ENCODE peak calls at places on chromosomes 12 and 14, in eight cellular contexts. G is ascending aorta; B is cardiac muscle cell; W is A549; H is H9; X is SJSA1; T is CD4-positive, alpha-beta T cell; L is heart right ventricle. C is an unnamed sample.

GRCh38 chr14:61213930-61214329 is 67.2 kb downstream of the TMEM30B start:
- DNase-seq in X (no peak), H (no peak), L (no peak), B (no peak), W (no peak), G (no peak), T (no peak), C (no peak)

GRCh38 chr14:71943695-71944018 is 11.4 kb downstream of the RGS6 start:
- DNase-seq in T (no peak), W (no peak), G (no peak), H (no peak), B (no peak), X (no peak), L (no peak), C (no peak)

GRCh38 chr14:90567991-90568390 is 171.2 kb downstream of the CALM1 start:
- DNase-seq in X (no peak), H (no peak), G (no peak), B (no peak), L (no peak), W (no peak), T (no peak), C (peak; percentile 62)

GRCh38 chr14:99687284-99688209 is 3.4 kb downstream of the CYP46A1 start:
- DNase-seq in B (peak; percentile 18), W (no peak), T (peak; percentile 49), G (no peak), L (no peak), H (peak; percentile 84), X (no peak), C (no peak)

GRCh38 chr12:119301367-119301766 is 33.2 kb upstream of the CCDC60 start:
- DNase-seq in L (no peak), X (no peak), W (no peak), H (no peak), B (no peak), G (no peak), T (no peak), C (no peak)

GRCh38 chr12:19706936-19707335 is 267.6 kb downstream of the AEBP2 start:
- DNase-seq in X (no peak), L (no peak), H (no peak), B (no peak), G (no peak), T (no peak), W (no peak), C (no peak)

GRCh38 chr12:106901276-106901675 is 54.4 kb upstream of the TMEM263 start:
- DNase-seq in W (no peak), G (no peak), H (no peak), T (no peak), B (no peak), X (no peak), L (no peak), C (no peak)

GRCh38 chr14:43471595-43471994 is 1035.5 kb downstream of the FSCB start:
- DNase-seq in G (no peak), L (no peak), W (no peak), T (no peak), B (no peak), X (no peak), H (no peak), C (no peak)

GRCh38 chr12:64446295-64446694 is 5.6 kb upstream of the TBK1 start:
- DNase-seq in H (no peak), B (no peak), T (no peak), G (no peak), X (no peak), L (no peak), W (no peak), C (no peak)

GRCh38 chr14:106844608-106845285 is 1318.4 kb downstream of the TMEM121 start:
- DNase-seq in B (no peak), H (no peak), T (peak; percentile 74), L (peak; percentile 68), G (no peak), W (peak; percentile 53), X (no peak), C (peak; percentile 18)

GRCh38 chr14:87944987-87945604 is 47.9 kb downstream of the GALC start:
- DNase-seq in G (no peak), L (no peak), X (no peak), W (no peak), T (no peak), H (no peak), B (peak; percentile 52), C (no peak)

GRCh38 chr14:61656341-61656740 is 39.0 kb upstream of the HIF1A start:
- DNase-seq in X (no peak), G (no peak), B (no peak), T (no peak), L (no peak), W (no peak), H (no peak), C (no peak)

GRCh38 chr14:32203928-32204357 is 874 bp upstream of the RNU6-8 start:
- DNase-seq in B (no peak), W (no peak), T (no peak), X (no peak), H (peak; percentile 27), L (no peak), G (no peak), C (no peak)

GRCh38 chr14:78405071-78405856 is 235.1 kb downstream of the NRXN3 start:
- DNase-seq in G (no peak), H (no peak), B (no peak), L (no peak), X (no peak), T (no peak), W (no peak), C (no peak)

GRCh38 chr14:58599145-58599544 is 38.6 kb upstream of the DACT1 start:
- DNase-seq in T (no peak), L (no peak), X (no peak), H (no peak), B (no peak), G (no peak), W (no peak), C (no peak)

GRCh38 chr14:35385042-35385839 is 19.3 kb downstream of the NFKBIA start:
- DNase-seq in H (no peak), X (peak; percentile 88), G (peak; percentile 45), B (peak; percentile 90), L (peak; percentile 84), W (peak; percentile 56), T (no peak), C (peak; percentile 63)

GRCh38 chr12:127539499-127539898 is 727.5 kb upstream of the TMEM132C start:
- DNase-seq in H (peak; percentile 52), W (no peak), T (no peak), L (no peak), B (no peak), G (no peak), X (no peak), C (no peak)

GRCh38 chr12:98618952-98619351 is 25.5 kb downstream of the SLC25A3 start:
- DNase-seq in T (no peak), H (no peak), L (no peak), X (no peak), G (no peak), W (no peak), B (no peak), C (no peak)

GRCh38 chr12:56042430-56043203 is 899 bp downstream of the RPS26 start:
- DNase-seq in L (no peak), X (no peak), G (no peak), H (no peak), B (no peak), T (no peak), W (no peak), C (no peak)

GRCh38 chr14:33362934-33363333 is 424.3 kb downstream of the NPAS3 start:
- DNase-seq in L (no peak), H (no peak), W (no peak), G (no peak), T (no peak), B (no peak), X (no peak), C (no peak)
- H3K27ac ChIP-seq in L (no peak overlapping the region), H (no peak overlapping the region), W (no peak overlapping the region), G (no peak overlapping the region), T (no peak overlapping the region), B (no peak overlapping the region), X (no peak overlapping the region), C (no peak overlapping the region)

GRCh38 chr14:96861568-96862310 is 64.6 kb downstream of the VRK1 start:
- DNase-seq in T (no peak), B (peak; percentile 54), H (peak; percentile 78), L (no peak), W (no peak), X (no peak), G (no peak), C (no peak)
- H3K27ac ChIP-seq in T (no peak overlapping the region), B (peak overlapping the region; percentile 67), H (no peak overlapping the region), L (no peak overlapping the region), W (no peak overlapping the region), X (no peak overlapping the region), G (no peak overlapping the region), C (no peak overlapping the region)

DNA sequence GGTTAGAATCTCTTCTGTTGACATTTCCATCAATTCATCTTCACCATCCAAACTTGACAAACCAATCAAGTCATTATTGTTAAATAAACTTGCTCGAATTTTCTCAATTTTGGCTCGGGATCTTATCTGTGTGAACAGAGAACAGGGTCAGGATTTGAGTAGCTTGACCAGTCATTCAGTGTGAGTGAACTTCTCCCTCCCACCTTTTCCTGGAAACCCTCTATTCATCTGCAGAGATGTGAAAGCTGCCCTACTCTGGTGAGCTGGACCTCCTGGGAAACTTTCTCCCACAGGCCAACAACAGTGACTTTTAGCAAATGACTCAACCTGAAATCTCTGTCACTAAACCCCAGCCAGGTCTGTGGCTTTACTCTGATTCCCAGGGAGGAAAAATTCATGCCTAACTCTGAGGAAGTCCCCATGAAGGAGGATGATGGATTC is 57.8 kb downstream of the TRAFD1 start:
- DNase-seq in B (no peak), L (no peak), X (no peak), W (no peak), T (no peak), G (no peak), H (no peak), C (no peak)
- H3K27ac ChIP-seq in B (no peak overlapping the region), L (no peak overlapping the region), X (no peak overlapping the region), W (no peak overlapping the region), T (no peak overlapping the region), G (peak overlapping the region; percentile 21), H (no peak overlapping the region), C (peak overlapping the region; percentile 97)

GRCh38 chr14:68307769-68308168 is 485.1 kb downstream of the ZFP36L1 start:
- DNase-seq in B (no peak), X (no peak), W (no peak), T (no peak), H (no peak), G (no peak), L (no peak), C (no peak)

GRCh38 chr14:68308695-68309094 is 484.2 kb downstream of the ZFP36L1 start:
- DNase-seq in G (no peak), H (no peak), W (no peak), L (no peak), B (no peak), T (no peak), X (no peak), C (no peak)

GRCh38 chr14:68305738-68306137 is 486.2 kb downstream of the RAD51B start:
- DNase-seq in W (no peak), H (no peak), X (no peak), B (no peak), G (no peak), L (no peak), T (no peak), C (no peak)

GRCh38 chr14:68306265-68306933 is 486.5 kb downstream of the ZFP36L1 start:
- DNase-seq in X (no peak), T (no peak), B (no peak), L (no peak), H (no peak), W (no peak), G (no peak), C (no peak)

GRCh38 chr14:68306934-68307758 is 485.7 kb downstream of the ZFP36L1 start:
- DNase-seq in B (no peak), H (no peak), W (no peak), L (no peak), X (no peak), G (no peak), T (no peak), C (no peak)
- H3K27ac ChIP-seq in B (no peak overlapping the region), H (no peak overlapping the region), W (no peak overlapping the region), L (peak overlapping the region; percentile 52), X (no peak overlapping the region), G (peak overlapping the region; percentile 72), T (no peak overlapping the region), C (no peak overlapping the region)

GRCh38 chr12:30792648-30793499 is 38.1 kb upstream of the CAPRIN2 start:
- DNase-seq in H (no peak), T (no peak), W (no peak), X (no peak), G (no peak), B (no peak), L (no peak), C (no peak)
- H3K27ac ChIP-seq in H (no peak overlapping the region), T (no peak overlapping the region), W (peak overlapping the region; percentile 97), X (peak overlapping the region; percentile 87), G (no peak overlapping the region), B (no peak overlapping the region), L (no peak overlapping the region), C (no peak overlapping the region)

C was measured in substantia nigra.